ENCODE peak calls at places on chromosomes 11 and 22, in four cellular contexts. B is mesendoderm, P is neuronal stem cell, D is IMR-90. A is an unnamed sample.

GRCh38 chr11:116913000-116913399 is 75.6 kb upstream of the APOA1 start:
- DNase-seq in B (no peak), P (no peak), D (peak), A (peak)

GRCh38 chr11:65844231-65844872 is 10.6 kb downstream of the SNX32 start:
- DNase-seq in B (no peak), P (no peak), D (no peak), A (no peak)

GRCh38 chr22:41367039-41367679 is 14.6 kb upstream of the TEF start:
- DNase-seq in B (peak), D (peak), P (no peak), A (peak)

GRCh38 chr22:30250713-30251267 is 4.2 kb upstream of the LIF start:
- DNase-seq in P (no peak), B (no peak), D (peak), A (peak)

GRCh38 chr11:615453-616319 is at the start of gene IRF7:
- DNase-seq in B (peak), P (peak), D (peak), A (peak)

GRCh38 chr11:19275496-19275895 is 34.8 kb upstream of the E2F8 start:
- DNase-seq in D (no peak), B (no peak), P (no peak), A (no peak)

GRCh38 chr11:80838153-80838552 is 1397.3 kb upstream of the TENM4 start:
- DNase-seq in D (no peak), P (no peak), B (no peak), A (no peak)

GRCh38 chr11:96393753-96394348 is 4.0 kb downstream of the JRKL start:
- DNase-seq in B (peak), P (no peak), D (peak), A (peak)

GRCh38 chr22:49936973-49937757 is 18.7 kb downstream of the CRELD2 start:
- DNase-seq in D (no peak), B (no peak), P (no peak), A (peak)

DNA sequence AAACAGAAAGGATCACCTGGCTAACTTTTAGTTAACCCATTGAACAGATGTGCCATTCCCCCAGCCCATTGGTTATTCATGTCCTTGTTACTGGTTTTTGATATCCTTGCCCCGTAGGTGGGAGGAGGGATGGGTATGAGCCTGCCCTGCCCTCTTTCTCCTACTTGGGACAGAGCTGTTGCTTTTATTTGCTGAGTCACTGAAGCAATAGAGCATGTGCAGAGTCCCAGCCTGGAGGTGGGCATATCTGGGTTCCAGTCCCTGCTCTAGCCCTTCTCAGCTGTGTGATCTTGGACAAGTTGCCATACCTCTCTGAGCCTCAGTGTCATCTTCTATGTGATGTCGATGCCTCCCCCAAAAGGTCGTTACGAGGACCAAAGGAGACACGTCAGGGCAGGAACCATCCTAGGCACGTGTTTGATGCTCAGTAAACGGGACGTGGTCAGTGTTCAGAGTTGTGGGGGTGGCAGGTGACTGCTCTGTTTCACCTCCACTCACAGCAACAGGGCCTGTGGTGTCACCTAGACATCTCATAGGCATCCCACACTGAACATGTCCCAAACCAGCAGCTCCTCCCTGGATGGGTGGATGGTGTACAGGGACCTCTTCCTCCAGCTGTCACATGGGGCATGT is 61.0 kb downstream of the BMAL1 start:
- DNase-seq in P (no peak), B (no peak), D (peak), A (peak)
- H3K4me3 ChIP-seq in P (no peak), B (no peak), D (peak), A (no peak)

DNA sequence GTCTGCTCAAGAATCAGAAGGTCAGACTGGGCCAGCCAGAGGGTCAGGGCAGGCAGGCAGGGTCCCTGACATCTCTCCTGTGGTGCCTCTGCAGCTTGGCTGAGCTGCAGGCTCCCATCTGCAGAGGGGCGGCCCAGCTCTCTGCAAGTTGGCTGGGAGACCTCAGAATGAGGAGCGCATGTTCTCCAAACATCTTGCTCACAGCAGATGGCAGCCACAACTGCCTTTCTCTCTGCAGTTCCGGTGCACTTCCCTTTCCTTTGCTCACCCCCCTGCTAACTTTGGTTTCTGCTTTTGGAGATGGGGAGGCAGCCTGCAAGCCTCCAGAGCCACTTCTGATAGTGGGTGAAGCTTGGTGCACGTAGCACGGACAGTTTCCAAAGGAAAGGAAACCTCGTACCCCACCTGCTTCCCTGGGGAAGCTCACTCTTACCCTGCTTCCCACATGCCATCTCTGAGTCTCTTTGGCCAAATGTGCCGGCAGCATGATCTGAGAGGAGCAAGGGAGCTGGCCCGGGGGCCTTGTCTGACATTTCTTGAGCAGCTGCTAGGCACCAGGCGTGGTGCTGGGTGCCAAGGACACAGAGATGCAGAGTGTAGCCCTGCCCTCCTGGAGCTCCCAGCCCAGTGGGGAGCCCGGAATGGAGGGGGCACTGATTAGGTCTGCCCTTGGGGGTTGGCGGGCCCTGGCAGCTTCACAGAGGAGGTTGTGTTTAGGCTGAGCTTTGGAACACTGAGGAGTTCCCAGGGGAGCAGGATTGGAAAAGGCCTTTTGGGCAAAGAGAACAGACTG is 18.2 kb downstream of the DAGLA start:
- DNase-seq in B (no peak), P (no peak), D (no peak), A (no peak)
- H2BK5ac ChIP-seq in B (no peak), P (no peak), D (no peak), A (no peak)

GRCh38 chr11:34825315-34825669 is 90.9 kb downstream of the APIP start:
- DNase-seq in B (no peak), P (no peak), D (no peak), A (no peak)

GRCh38 chr11:34826384-34826726 is 89.8 kb downstream of the APIP start:
- DNase-seq in P (no peak), B (peak), D (no peak), A (no peak)

GRCh38 chr11:34825670-34826383 is 90.4 kb downstream of the APIP start:
- DNase-seq in B (no peak), P (no peak), D (no peak), A (no peak)

GRCh38 chr11:34830035-34830434 is 86.1 kb downstream of the APIP start:
- DNase-seq in B (peak), D (no peak), P (no peak), A (no peak)

GRCh38 chr11:34827239-34827638 is 88.9 kb downstream of the APIP start:
- DNase-seq in P (no peak), B (no peak), D (no peak), A (no peak)
- H3K27ac ChIP-seq in P (no peak), B (no peak), D (no peak), A (no peak)

GRCh38 chr11:134124660-134125451 is 56.0 kb downstream of the JAM3 start:
- DNase-seq in B (peak), P (peak), D (peak), A (peak)

GRCh38 chr11:134119094-134119493 is 50.2 kb downstream of the JAM3 start:
- DNase-seq in P (no peak), D (peak), B (no peak), A (peak)

GRCh38 chr11:134120143-134120850 is 51.4 kb downstream of the JAM3 start:
- DNase-seq in P (no peak), B (no peak), D (peak), A (peak)

GRCh38 chr11:134118016-134118415 is 49.1 kb downstream of the JAM3 start:
- DNase-seq in P (no peak), B (no peak), D (no peak), A (no peak)

DNA sequence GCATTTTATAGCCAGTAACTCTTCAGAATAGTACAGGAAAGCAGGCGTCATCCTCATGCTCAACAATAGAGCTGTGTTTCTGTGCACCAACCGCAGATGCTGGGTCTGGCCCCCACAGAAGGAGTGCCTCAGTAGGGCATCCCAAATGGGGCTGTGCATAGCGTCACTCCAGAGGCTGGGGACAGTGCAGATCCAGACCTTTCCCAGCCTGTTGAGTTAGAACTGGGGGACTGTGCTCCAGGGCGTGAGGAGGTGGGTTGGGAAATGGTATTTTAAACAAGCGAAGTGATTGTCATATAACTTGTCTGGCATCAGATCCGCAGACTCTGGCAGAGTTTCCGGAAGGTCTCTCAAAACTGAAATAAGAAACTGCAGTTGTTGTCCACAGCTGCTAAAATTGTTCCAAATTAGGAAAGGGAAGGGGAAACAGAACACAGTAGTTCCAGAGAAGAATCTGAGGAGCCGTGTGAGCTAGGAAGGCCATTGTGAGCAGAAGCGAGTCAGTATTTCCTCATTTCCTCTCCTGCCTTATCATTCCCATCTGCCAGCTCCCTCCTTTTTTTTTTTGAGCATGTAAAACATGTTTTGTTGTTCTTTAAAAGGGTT is 52.2 kb downstream of the JAM3 start:
- DNase-seq in B (peak), D (peak), P (no peak), A (peak)
- H3K4me3 ChIP-seq in B (no peak), D (peak), P (no peak), A (peak)